ENCODE peak calls at places on chromosome 13, in seven cellular contexts. E is effector memory CD8-positive, alpha-beta T cell; O is activated gamma-delta T cell treated with Interleukin-2 at 50 U/mL for 16 hours; J is AG08396; L is skeletal muscle cell; F is hypothalamus; D is CD4-positive, CD25-positive, alpha-beta regulatory T cell. K is an unnamed sample.

GRCh38 chr13:32164622-32165268 is 133.2 kb downstream of the FRY start:
- DNase-seq in E (no peak), L (peak; percentile 28), J (peak; percentile 20), F (peak; percentile 42), O (no peak), D (no peak), K (peak; percentile 37)

GRCh38 chr13:95296326-95296939 is 4.8 kb downstream of the ABCC4 start:
- DNase-seq in J (peak; percentile 32), O (peak; percentile 10), D (no peak), F (no peak), E (peak; percentile 3), L (no peak), K (no peak)

GRCh38 chr13:40479196-40479845 is 187.1 kb downstream of the FOXO1 start:
- DNase-seq in D (no peak), J (no peak), F (peak; percentile 89), L (no peak), O (no peak), E (no peak), K (no peak)

GRCh38 chr13:104318121-104318520 is 1251.9 kb upstream of the SLC10A2 start:
- DNase-seq in J (no peak), D (no peak), F (no peak), L (no peak), E (no peak), O (no peak), K (no peak)

GRCh38 chr13:23903906-23904280 is 6.6 kb upstream of the C1QTNF9B start:
- DNase-seq in O (no peak), L (no peak), D (no peak), F (no peak), J (no peak), E (no peak), K (no peak)

GRCh38 chr13:113064534-113065405 is 40.8 kb upstream of the F7 start:
- DNase-seq in D (no peak), E (no peak), O (no peak), F (no peak), L (peak; percentile 74), J (peak; percentile 79), K (no peak)

GRCh38 chr13:26011996-26012688 is 39.7 kb downstream of the SHISA2 start:
- DNase-seq in D (peak; percentile 44), F (no peak), E (peak; percentile 29), O (peak; percentile 60), L (no peak), J (no peak), K (no peak)

GRCh38 chr13:55230570-55230908 is 1910.2 kb upstream of the PRR20A start:
- DNase-seq in J (no peak), F (no peak), E (no peak), L (no peak), O (no peak), D (no peak), K (no peak)

GRCh38 chr13:76632388-76633044 is 253.7 kb downstream of the KCTD12 start:
- DNase-seq in F (no peak), L (no peak), O (no peak), D (no peak), J (no peak), E (no peak), K (no peak)

GRCh38 chr13:40776681-40777165 is 5.7 kb upstream of the MRPS31 start:
- DNase-seq in E (peak; percentile 45), J (no peak), D (peak; percentile 64), O (peak; percentile 65), F (no peak), L (no peak), K (peak; percentile 58)

GRCh38 chr13:110471833-110472162 is 89.7 kb downstream of the RAB20 start:
- DNase-seq in D (no peak), L (no peak), O (no peak), J (peak; percentile 31), F (no peak), E (no peak), K (peak; percentile 81)

GRCh38 chr13:30107536-30108136 is 199.7 kb downstream of the KATNAL1 start:
- DNase-seq in F (no peak), O (no peak), J (peak; percentile 70), E (no peak), L (no peak), D (no peak), K (no peak)

GRCh38 chr13:44108345-44108858 is 228.7 kb downstream of the LACC1 start:
- DNase-seq in L (no peak), E (no peak), F (no peak), O (no peak), D (no peak), J (no peak), K (no peak)

GRCh38 chr13:99307648-99308339 is 595 bp upstream of the GPR183 start:
- DNase-seq in F (no peak), L (no peak), O (peak; percentile 39), D (peak; percentile 31), J (peak; percentile 60), E (no peak), K (no peak)

GRCh38 chr13:24022568-24022967 is 125.3 kb upstream of the C1QTNF9B start:
- DNase-seq in O (no peak), L (peak; percentile 47), E (no peak), D (no peak), F (no peak), J (no peak), K (no peak)

GRCh38 chr13:98927954-98928927 is 49.6 kb downstream of the DOCK9 start:
- DNase-seq in D (no peak), F (no peak), O (no peak), J (no peak), L (peak; percentile 71), E (no peak), K (no peak)

GRCh38 chr13:24267283-24267682 is 42.1 kb upstream of the C1QTNF9 start:
- DNase-seq in J (peak; percentile 49), D (no peak), F (no peak), E (peak; percentile 23), O (no peak), L (no peak), K (no peak)

GRCh38 chr13:48236528-48237353 is 3.7 kb downstream of the ITM2B start:
- DNase-seq in F (no peak), L (no peak), O (no peak), J (no peak), E (no peak), D (no peak), K (no peak)

GRCh38 chr13:32284927-32285632 is 30.1 kb downstream of the ZAR1L start:
- DNase-seq in O (no peak), F (peak; percentile 8), J (peak; percentile 58), L (peak; percentile 81), E (no peak), D (no peak), K (no peak)

GRCh38 chr13:21395953-21396352 is 63.1 kb downstream of the ZDHHC20 start:
- DNase-seq in J (no peak), E (no peak), D (no peak), O (no peak), L (no peak), F (no peak), K (no peak)

GRCh38 chr13:112740502-112741131 is 50.8 kb downstream of the ATP11A start:
- DNase-seq in E (no peak), D (no peak), J (peak; percentile 85), F (no peak), L (peak; percentile 40), O (no peak), K (no peak)

GRCh38 chr13:114044486-114044885 is 70.6 kb upstream of the C13orf46 start:
- DNase-seq in D (no peak), J (no peak), O (no peak), L (peak; percentile 57), E (no peak), F (no peak), K (no peak)

GRCh38 chr13:103948477-103948876 is 882.3 kb upstream of the SLC10A2 start:
- DNase-seq in L (no peak), F (no peak), O (no peak), D (no peak), E (no peak), J (no peak), K (no peak)

GRCh38 chr13:82758056-82758455 is 1124.2 kb downstream of the SLITRK1 start:
- DNase-seq in J (peak; percentile 12), D (no peak), O (no peak), L (no peak), E (no peak), F (peak; percentile 1), K (no peak)

GRCh38 chr13:71252191-71252704 is 614.8 kb downstream of the DACH1 start:
- DNase-seq in J (no peak), F (no peak), E (no peak), L (no peak), O (no peak), D (no peak), K (no peak)

GRCh38 chr13:97659602-97660001 is 225.6 kb downstream of the RAP2A start:
- DNase-seq in O (no peak), E (no peak), L (no peak), J (no peak), D (no peak), F (peak; percentile 9), K (no peak)

GRCh38 chr13:36712785-36713184 is 39.0 kb downstream of the SERTM1 start:
- DNase-seq in D (no peak), L (peak; percentile 57), O (no peak), E (no peak), F (no peak), J (no peak), K (no peak)

GRCh38 chr13:106083620-106084350 is 451.7 kb downstream of the EFNB2 start:
- DNase-seq in O (no peak), D (no peak), E (no peak), L (no peak), J (peak; percentile 35), F (peak; percentile 18), K (no peak)

GRCh38 chr13:43880451-43880850 is 747 bp downstream of the LACC1 start:
- DNase-seq in L (no peak), O (no peak), D (no peak), E (no peak), J (no peak), F (no peak), K (no peak)

GRCh38 chr13:83709751-83710515 is 172.3 kb downstream of the SLITRK1 start:
- DNase-seq in F (no peak), D (no peak), O (no peak), E (no peak), L (no peak), J (no peak), K (no peak)

GRCh38 chr13:75357576-75358295 is 124.2 kb downstream of the TBC1D4 start:
- DNase-seq in L (peak; percentile 33), F (no peak), E (peak; percentile 12), J (peak; percentile 52), D (peak; percentile 33), O (peak; percentile 17), K (peak; percentile 49)

GRCh38 chr13:48580185-48580803 is 47.4 kb upstream of the RCBTB2 start:
- DNase-seq in O (peak; percentile 78), E (peak; percentile 74), F (peak; percentile 23), J (peak; percentile 26), L (no peak), D (peak; percentile 63), K (no peak)

GRCh38 chr13:70747305-70747704 is 639.1 kb upstream of the KLHL1 start:
- DNase-seq in D (no peak), E (no peak), J (no peak), O (no peak), F (no peak), L (peak; percentile 1), K (no peak)

GRCh38 chr13:109790951-109791605 is 4.7 kb upstream of the IRS2 start:
- DNase-seq in O (peak; percentile 37), E (no peak), F (peak; percentile 52), L (no peak), J (peak; percentile 25), D (no peak), K (no peak)

GRCh38 chr13:85313761-85314503 is 485.3 kb downstream of the SLITRK6 start:
- DNase-seq in F (no peak), L (no peak), O (no peak), E (no peak), J (peak; percentile 8), D (no peak), K (no peak)

K was measured in CMK.